ENCODE peak calls at places on chromosome 17, in nine cellular contexts. One of them, this sample, is unnamed.

GRCh38 chr17:42667088-42667951 is 8.2 kb downstream of the TUBG2 start:
- DNase-seq in adrenal gland: peak; percentile 95
- DNase-seq in hepatic stellate cell: peak; percentile 93
- DNase-seq in activated CD8-positive, alpha-beta memory T cell treated with anti-CD3 and anti-CD28 coated beads for 4 hours: no peak
- DNase-seq in MM.1S: no peak
- DNase-seq in HEK293T: no peak
- DNase-seq in foreskin fibroblast: peak; percentile 96
- DNase-seq in stimulated activated naive B cell treated with anti-CD40 and anti-IgM and Interleukin-4, amounts not matched to agents 10 μg/mL and 1 μg/mL and 100 μg/mL, for 72 hours: no peak
- DNase-seq in mesenteric fat pad: no peak
- DNase-seq in this sample: no peak

GRCh38 chr17:40219073-40219860 is at the start of gene WIPF2:
- DNase-seq in adrenal gland: peak; percentile 98
- DNase-seq in hepatic stellate cell: peak; percentile 97
- DNase-seq in activated CD8-positive, alpha-beta memory T cell treated with anti-CD3 and anti-CD28 coated beads for 4 hours: peak; percentile 92
- DNase-seq in MM.1S: peak; percentile 95
- DNase-seq in HEK293T: peak; percentile 88
- DNase-seq in foreskin fibroblast: peak; percentile 99
- DNase-seq in stimulated activated naive B cell treated with anti-CD40 and anti-IgM and Interleukin-4, amounts not matched to agents 10 μg/mL and 1 μg/mL and 100 μg/mL, for 72 hours: peak; percentile 94
- DNase-seq in mesenteric fat pad: peak; percentile 97
- DNase-seq in this sample: peak; percentile 94

GRCh38 chr17:79191270-79191934 is 116.8 kb downstream of the ENGASE start:
- DNase-seq in adrenal gland: no peak
- DNase-seq in hepatic stellate cell: no peak
- DNase-seq in activated CD8-positive, alpha-beta memory T cell treated with anti-CD3 and anti-CD28 coated beads for 4 hours: no peak
- DNase-seq in MM.1S: no peak
- DNase-seq in HEK293T: no peak
- DNase-seq in foreskin fibroblast: no peak
- DNase-seq in stimulated activated naive B cell treated with anti-CD40 and anti-IgM and Interleukin-4, amounts not matched to agents 10 μg/mL and 1 μg/mL and 100 μg/mL, for 72 hours: no peak
- DNase-seq in mesenteric fat pad: no peak
- DNase-seq in this sample: no peak

GRCh38 chr17:44628234-44629188 is 27.8 kb upstream of the MEIOC start:
- DNase-seq in adrenal gland: no peak
- DNase-seq in hepatic stellate cell: no peak
- DNase-seq in activated CD8-positive, alpha-beta memory T cell treated with anti-CD3 and anti-CD28 coated beads for 4 hours: no peak
- DNase-seq in MM.1S: no peak
- DNase-seq in HEK293T: no peak
- DNase-seq in foreskin fibroblast: peak; percentile 28
- DNase-seq in stimulated activated naive B cell treated with anti-CD40 and anti-IgM and Interleukin-4, amounts not matched to agents 10 μg/mL and 1 μg/mL and 100 μg/mL, for 72 hours: peak; percentile 36
- DNase-seq in mesenteric fat pad: peak; percentile 82
- DNase-seq in this sample: no peak

GRCh38 chr17:16653367-16654041 is at the start of gene ZNF624:
- DNase-seq in adrenal gland: peak; percentile 98
- DNase-seq in hepatic stellate cell: peak; percentile 90
- DNase-seq in activated CD8-positive, alpha-beta memory T cell treated with anti-CD3 and anti-CD28 coated beads for 4 hours: peak; percentile 75
- DNase-seq in MM.1S: peak; percentile 89
- DNase-seq in HEK293T: peak; percentile 96
- DNase-seq in foreskin fibroblast: peak; percentile 96
- DNase-seq in stimulated activated naive B cell treated with anti-CD40 and anti-IgM and Interleukin-4, amounts not matched to agents 10 μg/mL and 1 μg/mL and 100 μg/mL, for 72 hours: peak; percentile 87
- DNase-seq in mesenteric fat pad: peak; percentile 96
- DNase-seq in this sample: peak; percentile 77

GRCh38 chr17:78176548-78177025 is 8.2 kb downstream of the SYNGR2 start:
- DNase-seq in adrenal gland: peak; percentile 86
- DNase-seq in hepatic stellate cell: peak; percentile 82
- DNase-seq in activated CD8-positive, alpha-beta memory T cell treated with anti-CD3 and anti-CD28 coated beads for 4 hours: peak; percentile 56
- DNase-seq in MM.1S: peak; percentile 73
- DNase-seq in HEK293T: peak; percentile 82
- DNase-seq in foreskin fibroblast: peak; percentile 78
- DNase-seq in stimulated activated naive B cell treated with anti-CD40 and anti-IgM and Interleukin-4, amounts not matched to agents 10 μg/mL and 1 μg/mL and 100 μg/mL, for 72 hours: peak; percentile 80
- DNase-seq in mesenteric fat pad: peak; percentile 94
- DNase-seq in this sample: peak; percentile 67

GRCh38 chr17:66426397-66427033 is 124.1 kb downstream of the PRKCA start:
- DNase-seq in adrenal gland: no peak
- DNase-seq in hepatic stellate cell: no peak
- DNase-seq in activated CD8-positive, alpha-beta memory T cell treated with anti-CD3 and anti-CD28 coated beads for 4 hours: no peak
- DNase-seq in MM.1S: peak; percentile 42
- DNase-seq in HEK293T: peak; percentile 38
- DNase-seq in foreskin fibroblast: no peak
- DNase-seq in stimulated activated naive B cell treated with anti-CD40 and anti-IgM and Interleukin-4, amounts not matched to agents 10 μg/mL and 1 μg/mL and 100 μg/mL, for 72 hours: no peak
- DNase-seq in mesenteric fat pad: no peak
- DNase-seq in this sample: no peak

GRCh38 chr17:61475726-61476125 is 23.5 kb downstream of the TBX4 start:
- DNase-seq in adrenal gland: no peak
- DNase-seq in hepatic stellate cell: no peak
- DNase-seq in activated CD8-positive, alpha-beta memory T cell treated with anti-CD3 and anti-CD28 coated beads for 4 hours: no peak
- DNase-seq in MM.1S: no peak
- DNase-seq in HEK293T: no peak
- DNase-seq in foreskin fibroblast: peak; percentile 90
- DNase-seq in stimulated activated naive B cell treated with anti-CD40 and anti-IgM and Interleukin-4, amounts not matched to agents 10 μg/mL and 1 μg/mL and 100 μg/mL, for 72 hours: no peak
- DNase-seq in mesenteric fat pad: no peak
- DNase-seq in this sample: no peak

GRCh38 chr17:67362173-67362572 is 4.2 kb downstream of the PSMD12 start:
- DNase-seq in adrenal gland: no peak
- DNase-seq in hepatic stellate cell: no peak
- DNase-seq in activated CD8-positive, alpha-beta memory T cell treated with anti-CD3 and anti-CD28 coated beads for 4 hours: no peak
- DNase-seq in MM.1S: no peak
- DNase-seq in HEK293T: no peak
- DNase-seq in foreskin fibroblast: no peak
- DNase-seq in stimulated activated naive B cell treated with anti-CD40 and anti-IgM and Interleukin-4, amounts not matched to agents 10 μg/mL and 1 μg/mL and 100 μg/mL, for 72 hours: no peak
- DNase-seq in mesenteric fat pad: no peak
- DNase-seq in this sample: no peak

GRCh38 chr17:671076-671762 is 43.4 kb downstream of the VPS53 start:
- DNase-seq in adrenal gland: no peak
- DNase-seq in hepatic stellate cell: no peak
- DNase-seq in activated CD8-positive, alpha-beta memory T cell treated with anti-CD3 and anti-CD28 coated beads for 4 hours: no peak
- DNase-seq in MM.1S: no peak
- DNase-seq in HEK293T: no peak
- DNase-seq in foreskin fibroblast: no peak
- DNase-seq in stimulated activated naive B cell treated with anti-CD40 and anti-IgM and Interleukin-4, amounts not matched to agents 10 μg/mL and 1 μg/mL and 100 μg/mL, for 72 hours: no peak
- DNase-seq in mesenteric fat pad: no peak
- DNase-seq in this sample: no peak

GRCh38 chr17:50024808-50025207 is 29.8 kb upstream of the DLX3 start:
- DNase-seq in adrenal gland: no peak
- DNase-seq in hepatic stellate cell: no peak
- DNase-seq in activated CD8-positive, alpha-beta memory T cell treated with anti-CD3 and anti-CD28 coated beads for 4 hours: no peak
- DNase-seq in MM.1S: no peak
- DNase-seq in HEK293T: no peak
- DNase-seq in foreskin fibroblast: no peak
- DNase-seq in stimulated activated naive B cell treated with anti-CD40 and anti-IgM and Interleukin-4, amounts not matched to agents 10 μg/mL and 1 μg/mL and 100 μg/mL, for 72 hours: no peak
- DNase-seq in mesenteric fat pad: no peak
- DNase-seq in this sample: no peak

GRCh38 chr17:63534078-63534570 is 11.0 kb downstream of the KCNH6 start:
- DNase-seq in adrenal gland: no peak
- DNase-seq in hepatic stellate cell: no peak
- DNase-seq in activated CD8-positive, alpha-beta memory T cell treated with anti-CD3 and anti-CD28 coated beads for 4 hours: no peak
- DNase-seq in MM.1S: no peak
- DNase-seq in HEK293T: no peak
- DNase-seq in foreskin fibroblast: no peak
- DNase-seq in stimulated activated naive B cell treated with anti-CD40 and anti-IgM and Interleukin-4, amounts not matched to agents 10 μg/mL and 1 μg/mL and 100 μg/mL, for 72 hours: no peak
- DNase-seq in mesenteric fat pad: no peak
- DNase-seq in this sample: no peak

This sample was measured in effector CD8-positive, alpha-beta T cell.